ENCODE peak calls at places on chromosomes 7 and 10, in five cellular contexts. W, X, O, U and I are unnamed samples.

GRCh38 chr10:100033766-100034418 is 24.1 kb upstream of the DNMBP start:
- DNase-seq in X (no peak), U (peak; percentile 68), W (no peak), O (no peak), I (no peak)

GRCh38 chr7:45033931-45034290 is 33.9 kb downstream of the CCM2 start:
- DNase-seq in X (no peak), W (no peak), U (no peak), O (no peak), I (no peak)

GRCh38 chr7:73770002-73770859 is at the start of gene CLDN3:
- DNase-seq in W (no peak), O (no peak), X (no peak), U (peak; percentile 94), I (no peak)

GRCh38 chr7:159227433-159227832 is 82.8 kb upstream of the VIPR2 start:
- DNase-seq in O (no peak), U (no peak), W (no peak), X (no peak), I (no peak)

GRCh38 chr10:92789067-92789466 is 59.3 kb upstream of the EXOC6 start:
- DNase-seq in W (no peak), U (no peak), X (no peak), O (no peak), I (no peak)

GRCh38 chr7:7099584-7100014 is 82.7 kb upstream of the C1GALT1 start:
- DNase-seq in U (peak; percentile 99), X (peak; percentile 35), W (peak; percentile 97), O (peak; percentile 79), I (no peak)

GRCh38 chr10:9254353-9254752 is 1199.9 kb downstream of the GATA3 start:
- DNase-seq in W (no peak), O (peak; percentile 34), U (no peak), X (no peak), I (no peak)

GRCh38 chr10:6320320-6321010 is 117.7 kb downstream of the PFKFB3 start:
- DNase-seq in O (no peak), U (no peak), W (no peak), X (no peak), I (no peak)

GRCh38 chr7:136009488-136010079 is 32.4 kb upstream of the MTPN start:
- DNase-seq in X (no peak), W (peak; percentile 8), U (peak; percentile 82), O (no peak), I (no peak)

GRCh38 chr7:122304996-122305421 is 459 bp upstream of the FEZF1 start:
- DNase-seq in W (no peak), O (no peak), U (peak; percentile 60), X (no peak), I (no peak)

GRCh38 chr10:95841711-95842498 is 65.9 kb upstream of the CC2D2B start:
- DNase-seq in X (no peak), O (peak; percentile 13), U (peak; percentile 77), W (peak; percentile 74), I (no peak)

GRCh38 chr10:4658777-4659176 is 167.2 kb upstream of the AKR1E2 start:
- DNase-seq in W (no peak), U (no peak), X (no peak), O (no peak), I (no peak)

GRCh38 chr7:133853706-133854276 is 273.3 kb upstream of the LRGUK start:
- DNase-seq in X (no peak), O (peak; percentile 89), U (peak; percentile 89), W (peak; percentile 72), I (no peak)

GRCh38 chr7:96026606-96027005 is 254.3 kb downstream of the DYNC1I1 start:
- DNase-seq in W (no peak), O (peak; percentile 4), X (no peak), U (no peak), I (no peak)

GRCh38 chr7:46970486-46970885 is 611.4 kb downstream of the TNS3 start:
- DNase-seq in O (no peak), W (no peak), X (no peak), U (no peak), I (no peak)

GRCh38 chr7:137390076-137390475 is 46.5 kb upstream of the PTN start:
- DNase-seq in U (no peak), O (no peak), W (no peak), X (no peak), I (no peak)

GRCh38 chr7:27173412-27174076 is 576 bp downstream of the HOXA10 start:
- DNase-seq in W (no peak), U (peak; percentile 48), O (no peak), X (peak; percentile 27), I (peak; percentile 68)

GRCh38 chr10:32960022-32960421 is 2.0 kb upstream of the ITGB1 start:
- DNase-seq in W (no peak), X (no peak), O (no peak), U (no peak), I (no peak)

GRCh38 chr10:32963102-32963501 is 5.1 kb upstream of the ITGB1 start:
- DNase-seq in U (no peak), X (no peak), O (no peak), W (peak; percentile 68), I (no peak)

GRCh38 chr10:32962541-32962940 is 4.5 kb upstream of the ITGB1 start:
- DNase-seq in W (no peak), X (no peak), O (no peak), U (no peak), I (no peak)

GRCh38 chr10:32961343-32961891 is 3.4 kb upstream of the ITGB1 start:
- DNase-seq in O (no peak), W (no peak), X (no peak), U (no peak), I (no peak)

GRCh38 chr10:32961892-32962369 is 3.9 kb upstream of the ITGB1 start:
- DNase-seq in X (no peak), W (peak; percentile 77), O (peak; percentile 68), U (peak; percentile 74), I (no peak)
- TF ChIP-seq CTCF in X (no peak), W (peak; percentile 46), O (peak; percentile 28), U (no peak), I (no peak)

DNA sequence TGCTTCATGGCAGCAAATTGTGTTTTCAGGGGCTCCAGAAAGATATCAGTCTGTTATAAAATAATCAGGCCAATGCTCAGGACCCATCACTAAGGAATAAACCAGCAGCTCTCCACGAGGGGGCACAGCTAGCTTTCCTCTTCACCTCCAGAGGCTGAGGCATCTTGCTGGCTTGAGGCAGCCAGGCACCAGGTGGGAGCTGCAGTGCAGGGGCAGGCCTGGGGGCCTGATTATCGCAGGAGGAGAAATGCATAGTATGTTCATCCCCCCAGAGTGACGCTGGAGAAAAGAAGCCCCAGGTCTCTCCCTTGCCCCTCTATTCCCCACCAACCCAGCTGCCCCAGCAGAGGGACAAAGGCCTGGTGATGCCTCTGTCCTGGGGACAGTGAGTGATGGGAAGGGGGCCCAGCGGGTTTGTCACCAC is 128.3 kb upstream of the FAM20C start:
- DNase-seq in W (peak; percentile 70), X (no peak), O (no peak), U (peak; percentile 76), I (no peak)
- TF ChIP-seq CTCF in W (peak; percentile 82), X (peak; percentile 16), O (peak; percentile 58), U (peak; percentile 47), I (peak; percentile 23)

GRCh38 chr10:51747211-51747610 is 47.8 kb upstream of the CSTF2T start:
- DNase-seq in X (no peak), O (no peak), W (no peak), U (no peak), I (no peak)

GRCh38 chr10:51743146-51743545 is 43.8 kb upstream of the CSTF2T start:
- DNase-seq in U (peak; percentile 13), W (no peak), O (no peak), X (no peak), I (no peak)

GRCh38 chr10:51748959-51749358 is 49.6 kb upstream of the CSTF2T start:
- DNase-seq in X (no peak), W (no peak), U (no peak), O (no peak), I (no peak)

GRCh38 chr10:51744235-51744634 is 44.8 kb upstream of the CSTF2T start:
- DNase-seq in X (no peak), U (no peak), O (no peak), W (no peak), I (no peak)
- TF ChIP-seq CTCF in X (no peak), U (no peak), O (no peak), W (no peak), I (no peak)

DNA sequence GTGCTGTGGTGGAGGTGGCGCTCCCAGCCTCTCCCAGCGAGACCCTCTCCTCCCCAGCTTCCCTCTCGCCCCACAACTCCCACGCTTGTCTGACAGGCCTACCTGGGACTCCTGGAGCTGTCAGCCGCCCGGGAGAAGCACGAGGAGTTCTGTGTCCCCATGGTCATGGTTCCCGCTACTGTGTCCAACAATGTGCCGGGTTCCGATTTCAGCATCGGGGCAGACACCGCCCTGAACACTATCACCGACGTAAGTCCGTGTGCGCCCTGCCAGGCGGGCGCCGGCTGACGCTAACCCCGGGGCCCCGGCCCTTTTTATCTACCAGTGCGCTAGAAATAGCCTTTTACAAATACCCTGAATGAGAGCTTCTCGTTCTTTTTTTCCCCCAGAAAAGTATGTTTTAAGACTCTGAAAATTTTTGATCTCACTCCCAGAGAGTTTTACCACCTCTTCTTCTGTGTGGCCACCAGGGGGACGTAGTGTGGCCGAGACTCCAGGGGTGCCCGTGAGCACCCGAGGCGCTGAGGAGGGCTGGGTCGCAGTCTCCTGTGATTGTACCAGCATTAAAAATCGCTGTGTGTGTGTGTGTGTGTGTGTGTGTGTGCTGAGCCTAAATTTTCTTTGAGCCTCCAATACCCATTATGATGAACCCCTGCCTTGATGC is 52.6 kb downstream of the PFKP start:
- DNase-seq in W (no peak), O (no peak), X (no peak), U (peak; percentile 60), I (no peak)
- TF ChIP-seq CTCF in W (peak; percentile 72), O (peak; percentile 65), X (peak; percentile 58), U (peak; percentile 71), I (peak; percentile 32)

DNA sequence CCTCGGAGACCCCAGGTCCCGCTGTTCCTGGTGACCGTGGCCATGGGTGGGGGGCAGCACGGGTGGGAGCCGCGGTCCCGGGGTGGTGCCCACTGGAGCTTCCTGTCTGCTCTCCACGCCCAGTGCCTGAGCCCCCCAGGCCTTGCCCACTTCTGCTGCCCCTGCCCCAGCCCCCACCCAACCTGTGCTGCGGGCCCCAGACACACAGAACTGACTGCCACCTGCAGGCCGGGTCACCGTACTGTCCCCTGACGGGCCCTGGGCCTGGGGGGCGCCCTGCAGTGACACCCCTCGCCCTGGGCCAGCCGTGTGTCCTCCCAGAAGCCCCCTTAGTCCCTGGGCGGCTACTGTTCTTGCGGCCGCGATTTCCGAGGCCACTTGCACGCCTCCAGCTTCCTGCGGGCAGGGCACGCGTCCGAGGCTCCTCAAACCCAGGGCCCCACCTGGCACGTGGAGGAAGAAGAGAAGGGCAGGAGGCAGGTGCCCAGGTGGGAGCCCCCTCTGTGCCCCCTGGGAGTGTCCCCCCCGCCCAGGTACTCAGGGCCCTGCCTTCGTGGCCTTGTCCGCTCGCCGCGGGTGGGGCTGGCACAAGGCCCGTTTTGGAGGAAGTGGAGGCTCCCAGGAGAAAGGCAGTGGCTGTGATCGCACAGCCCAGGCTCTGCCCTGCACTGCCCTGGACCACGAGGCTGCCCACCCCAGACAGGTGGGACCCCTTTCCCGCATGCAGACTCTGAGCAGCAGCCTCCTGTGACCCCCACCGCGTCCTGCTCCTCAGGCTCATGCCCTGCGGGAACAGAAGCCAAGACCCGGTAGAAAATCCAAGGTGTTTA is 10.4 kb downstream of the TMEM184A start:
- DNase-seq in W (no peak), X (no peak), U (no peak), O (no peak), I (peak; percentile 46)
- TF ChIP-seq CTCF in W (peak; percentile 20), X (no peak), U (no peak), O (no peak), I (peak; percentile 24)